ENCODE peak calls at places on chromosomes 5 and 9, in five cellular contexts. Z, M, S, W and R are unnamed samples.

GRCh38 chr9:37117956-37118355 is 2.4 kb upstream of the ZCCHC7 start:
- DNase-seq in Z (no peak), M (no peak), S (no peak), W (no peak), R (no peak)

GRCh38 chr5:35810561-35810960 is 46.1 kb upstream of the IL7R start:
- DNase-seq in Z (no peak), M (no peak), S (no peak), W (no peak), R (no peak)

GRCh38 chr9:34375901-34376595 is 650 bp downstream of the MYORG start:
- DNase-seq in Z (no peak), M (peak; percentile 45), S (peak; percentile 73), W (no peak), R (no peak)

GRCh38 chr9:33165263-33166151 is 1.6 kb downstream of the B4GALT1 start:
- DNase-seq in Z (peak; percentile 98), M (no peak), S (no peak), W (no peak), R (no peak)

GRCh38 chr9:133701321-133701980 is 36.7 kb downstream of the SARDH start:
- DNase-seq in Z (no peak), M (no peak), S (peak; percentile 42), W (no peak), R (no peak)

GRCh38 chr5:11046160-11046559 is 285.1 kb upstream of the DAP start:
- DNase-seq in Z (no peak), M (peak; percentile 44), S (no peak), W (no peak), R (peak; percentile 55)

GRCh38 chr5:88188458-88189132 is 80.0 kb downstream of the TMEM161B start:
- DNase-seq in Z (peak; percentile 6), M (no peak), S (no peak), W (peak; percentile 19), R (no peak)

GRCh38 chr5:142432961-142433360 is 108.1 kb upstream of the SPRY4 start:
- DNase-seq in Z (no peak), M (no peak), S (no peak), W (no peak), R (no peak)

GRCh38 chr5:77724934-77725333 is 51.2 kb downstream of the TBCA start:
- DNase-seq in Z (no peak), M (no peak), S (no peak), W (no peak), R (no peak)

GRCh38 chr9:115551396-115551795 is 433.4 kb upstream of the TNC start:
- DNase-seq in Z (peak; percentile 11), M (no peak), S (no peak), W (no peak), R (no peak)

GRCh38 chr5:52791366-52791765 is 3.6 kb downstream of the ITGA1 start:
- DNase-seq in Z (no peak), M (no peak), S (no peak), W (no peak), R (no peak)

GRCh38 chr5:122500245-122501086 is 188.4 kb downstream of the SNCAIP start:
- DNase-seq in Z (peak; percentile 82), M (peak; percentile 83), S (no peak), W (peak; percentile 38), R (peak; percentile 55)

GRCh38 chr9:136569526-136570148 is 23.8 kb upstream of the NOTCH1 start:
- DNase-seq in Z (no peak), M (no peak), S (no peak), W (no peak), R (no peak)

GRCh38 chr5:68087866-68088265 is 127.7 kb upstream of the PIK3R1 start:
- DNase-seq in Z (peak; percentile 71), M (no peak), S (peak; percentile 42), W (no peak), R (no peak)

GRCh38 chr9:131467214-131467935 is 35.3 kb upstream of the POMT1 start:
- DNase-seq in Z (no peak), M (no peak), S (no peak), W (no peak), R (no peak)

GRCh38 chr5:122576266-122577016 is 198.4 kb upstream of the SNX2 start:
- DNase-seq in Z (peak; percentile 37), M (no peak), S (no peak), W (no peak), R (no peak)

GRCh38 chr9:93456022-93456421 is 2.6 kb upstream of the FAM120AOS start:
- DNase-seq in Z (no peak), M (no peak), S (no peak), W (no peak), R (no peak)

GRCh38 chr5:140039561-140039960 is 3.5 kb downstream of the NRG2 start:
- DNase-seq in Z (peak; percentile 15), M (no peak), S (no peak), W (no peak), R (no peak)

GRCh38 chr5:171907731-171908343 is 98.6 kb downstream of the FBXW11 start:
- DNase-seq in Z (peak; percentile 78), M (peak; percentile 76), S (no peak), W (peak; percentile 37), R (no peak)

GRCh38 chr5:110925398-110925797 is 146.1 kb upstream of the TSLP start:
- DNase-seq in Z (peak; percentile 85), M (no peak), S (no peak), W (no peak), R (no peak)

GRCh38 chr9:68974431-68974830 is 39.5 kb downstream of the PRKACG start:
- DNase-seq in Z (no peak), M (no peak), S (no peak), W (no peak), R (no peak)

GRCh38 chr5:103232393-103232999 is 26.1 kb upstream of the MACIR start:
- DNase-seq in Z (peak; percentile 71), M (no peak), S (no peak), W (peak; percentile 36), R (no peak)

GRCh38 chr5:131303537-131303936 is 39.7 kb downstream of the CDC42SE2 start:
- DNase-seq in Z (peak; percentile 73), M (no peak), S (no peak), W (no peak), R (no peak)

GRCh38 chr5:98529321-98529720 is 244.1 kb upstream of the RGMB start:
- DNase-seq in Z (no peak), M (no peak), S (no peak), W (no peak), R (no peak)

GRCh38 chr9:35195683-35196082 is 33.9 kb downstream of the UNC13B start:
- DNase-seq in Z (no peak), M (no peak), S (no peak), W (no peak), R (no peak)

GRCh38 chr5:139263431-139263975 is 30.0 kb upstream of the MATR3 start:
- DNase-seq in Z (no peak), M (no peak), S (no peak), W (no peak), R (no peak)

GRCh38 chr5:129631946-129632345 is 115.9 kb upstream of the MINAR2 start:
- DNase-seq in Z (peak; percentile 11), M (no peak), S (no peak), W (no peak), R (no peak)

GRCh38 chr5:69271376-69271775 is 36.7 kb downstream of the CDK7 start:
- DNase-seq in Z (peak; percentile 69), M (no peak), S (peak; percentile 53), W (no peak), R (no peak)

GRCh38 chr5:139862313-139862712 is 66.7 kb downstream of the PSD2 start:
- DNase-seq in Z (peak; percentile 24), M (no peak), S (peak; percentile 18), W (no peak), R (no peak)

GRCh38 chr5:56950626-56951130 is 1.2 kb downstream of the MIER3 start:
- DNase-seq in Z (peak; percentile 86), M (peak; percentile 78), S (peak; percentile 75), W (peak; percentile 13), R (peak; percentile 80)

GRCh38 chr9:2837915-2838314 is 6.0 kb downstream of the PUM3 start:
- DNase-seq in Z (peak; percentile 59), M (no peak), S (no peak), W (no peak), R (no peak)

GRCh38 chr5:26572486-26572885 is 465.9 kb downstream of the CDH9 start:
- DNase-seq in Z (no peak), M (no peak), S (no peak), W (no peak), R (no peak)

GRCh38 chr9:87545858-87546257 is 48.2 kb downstream of the DAPK1 start:
- DNase-seq in Z (peak; percentile 57), M (no peak), S (no peak), W (no peak), R (no peak)

GRCh38 chr9:94681508-94681907 is 42.2 kb upstream of the FBP1 start:
- DNase-seq in Z (peak; percentile 87), M (peak; percentile 82), S (peak; percentile 83), W (peak; percentile 54), R (peak; percentile 91)

GRCh38 chr5:133994297-133994989 is 10.3 kb downstream of the VDAC1 start:
- DNase-seq in Z (no peak), M (peak; percentile 16), S (no peak), W (no peak), R (no peak)

GRCh38 chr5:133994990-133995333 is 9.8 kb downstream of the VDAC1 start:
- DNase-seq in Z (no peak), M (no peak), S (no peak), W (no peak), R (no peak)

GRCh38 chr5:133995903-133996563 is 8.7 kb downstream of the VDAC1 start:
- DNase-seq in Z (peak; percentile 38), M (no peak), S (no peak), W (no peak), R (peak; percentile 62)

GRCh38 chr5:133996683-133997252 is 8.0 kb downstream of the VDAC1 start:
- DNase-seq in Z (peak; percentile 15), M (peak; percentile 52), S (no peak), W (no peak), R (no peak)

GRCh38 chr5:133995341-133995740 is 9.4 kb downstream of the VDAC1 start:
- DNase-seq in Z (peak; percentile 11), M (no peak), S (no peak), W (no peak), R (no peak)
- H3K4me1 ChIP-seq in Z (peaks cover 45% of the 10 kb centered on the region), M (peaks cover 21% of the 10 kb centered on the region), S (peaks cover 71% of the 10 kb centered on the region), W (peaks cover 26% of the 10 kb centered on the region), R (peaks cover 44% of the 10 kb centered on the region)

GRCh38 chr5:150559701-150560100 is 51.8 kb downstream of the NDST1 start:
- DNase-seq in Z (no peak), M (no peak), S (no peak), W (no peak), R (no peak)
- H3K27ac ChIP-seq in Z (no peak overlapping the region), M (no peak overlapping the region), S (no peak overlapping the region), W (no peak overlapping the region), R (no peak overlapping the region)

GRCh38 chr9:104412238-104412637 is 91.8 kb upstream of the OR13F1 start:
- DNase-seq in Z (no peak), M (peak; percentile 39), S (no peak), W (peak; percentile 1), R (no peak)
- H3K9me3 ChIP-seq in Z (no peaks in the 10 kb centered on the region), M (peaks cover 41% of the 10 kb centered on the region), S (peaks cover 18% of the 10 kb centered on the region), W (no peaks in the 10 kb centered on the region), R (no peaks in the 10 kb centered on the region)

GRCh38 chr9:97921959-97922905 is at the start of gene TRMO:
- DNase-seq in Z (peak; percentile 99), M (peak; percentile 98), S (peak; percentile 99), W (peak; percentile 98), R (peak; percentile 98)

GRCh38 chr9:97923529-97924108 is 1.3 kb upstream of the TRMO start:
- DNase-seq in Z (peak; percentile 83), M (peak; percentile 79), S (peak; percentile 83), W (peak; percentile 74), R (peak; percentile 66)

GRCh38 chr9:97918641-97919040 is 3.7 kb downstream of the TRMO start:
- DNase-seq in Z (no peak), M (no peak), S (no peak), W (no peak), R (no peak)

GRCh38 chr9:97924386-97924785 is 2.1 kb upstream of the TRMO start:
- DNase-seq in Z (no peak), M (no peak), S (no peak), W (no peak), R (no peak)

GRCh38 chr9:97919217-97919813 is 3.0 kb downstream of the TRMO start:
- DNase-seq in Z (no peak), M (no peak), S (no peak), W (no peak), R (no peak)
- H3K4me1 ChIP-seq in Z (no peaks in the 10 kb centered on the region), M (no peaks in the 10 kb centered on the region), S (peaks cover 28% of the 10 kb centered on the region), W (peaks cover 17% of the 10 kb centered on the region), R (no peaks in the 10 kb centered on the region)